ENCODE peak calls at places on chromosomes 12 and 14, in six cellular contexts. W is Caco-2, L is colonic mucosa, E is prostate gland, H is osteoblast, Y is heart left ventricle. A is an unnamed sample. For H3K4me1, the result is how much of the 10 kb centered on the place peaks cover.

GRCh38 chr12:55745361-55746146 is 2.6 kb downstream of the GDF11 start:
- DNase-seq in H (peak), E (no peak), L (no peak), Y (peak), W (no peak), A (peak)

GRCh38 chr14:106459971-106460730 is 933.8 kb downstream of the TMEM121 start:
- DNase-seq in H (no peak), E (no peak), L (no peak), Y (peak), W (peak), A (no peak)

GRCh38 chr14:64210211-64210610 is 84.0 kb downstream of the ESR2 start:
- DNase-seq in H (no peak), E (no peak), L (no peak), Y (no peak), W (no peak), A (no peak)

GRCh38 chr12:19546027-19546426 is 106.7 kb downstream of the AEBP2 start:
- DNase-seq in E (peak), H (no peak), L (no peak), W (no peak), Y (no peak), A (no peak)

GRCh38 chr14:68873379-68873778 is 80.5 kb upstream of the ZFP36L1 start:
- DNase-seq in L (no peak), W (no peak), H (no peak), E (no peak), Y (no peak), A (no peak)

GRCh38 chr14:69819607-69820006 is 22.6 kb upstream of the SLC10A1 start:
- DNase-seq in E (no peak), W (no peak), Y (no peak), H (no peak), L (no peak), A (no peak)

GRCh38 chr12:107332726-107333125 is 239.4 kb upstream of the CRY1 start:
- DNase-seq in E (no peak), Y (no peak), L (no peak), H (no peak), W (no peak), A (no peak)

GRCh38 chr12:56206373-56207166 is 15.2 kb downstream of the RNF41 start:
- DNase-seq in H (peak), Y (peak), W (peak), E (peak), L (peak), A (peak)

GRCh38 chr14:67018720-67019119 is 170.5 kb upstream of the GARIN2 start:
- DNase-seq in L (no peak), Y (no peak), E (no peak), H (no peak), W (no peak), A (no peak)

GRCh38 chr14:92937229-92937937 is 14.4 kb downstream of the CHGA start:
- DNase-seq in L (peak), W (no peak), Y (no peak), H (no peak), E (no peak), A (no peak)

GRCh38 chr12:71602745-71603577 is 60.7 kb downstream of the ZFC3H1 start:
- DNase-seq in W (no peak), E (no peak), H (no peak), L (no peak), Y (no peak), A (no peak)

GRCh38 chr12:3293013-3293412 is 198.0 kb upstream of the PRMT8 start:
- DNase-seq in W (no peak), E (no peak), L (no peak), H (peak), Y (no peak), A (no peak)

GRCh38 chr12:56104815-56105476 is 587 bp downstream of the PA2G4 start:
- DNase-seq in W (no peak), H (no peak), L (no peak), Y (no peak), E (no peak), A (peak)

GRCh38 chr12:1740161-1740948 is 49.5 kb downstream of the ADIPOR2 start:
- DNase-seq in Y (no peak), W (no peak), E (no peak), H (no peak), L (no peak), A (no peak)

GRCh38 chr12:18749381-18749957 is 11.6 kb downstream of the CAPZA3 start:
- DNase-seq in E (no peak), Y (no peak), H (no peak), L (no peak), W (no peak), A (no peak)

GRCh38 chr12:6450869-6451347 is 934 bp upstream of the TAPBPL start:
- DNase-seq in W (peak), H (peak), Y (no peak), E (no peak), L (peak), A (no peak)

GRCh38 chr14:70624972-70625371 is 16.7 kb upstream of the TTC9 start:
- DNase-seq in H (no peak), W (no peak), Y (no peak), L (no peak), E (no peak), A (no peak)

GRCh38 chr14:32109676-32110075 is 32.6 kb downstream of the ARHGAP5 start:
- DNase-seq in E (no peak), L (no peak), Y (no peak), W (no peak), H (peak), A (no peak)

GRCh38 chr14:78904094-78904493 is 733.9 kb downstream of the NRXN3 start:
- DNase-seq in W (no peak), H (no peak), E (no peak), L (no peak), Y (no peak), A (no peak)

GRCh38 chr12:117125275-117125613 is 26.0 kb upstream of the TESC start:
- DNase-seq in H (no peak), L (no peak), Y (no peak), E (no peak), W (no peak), A (no peak)

GRCh38 chr12:18158774-18159557 is 69.0 kb upstream of the RERGL start:
- DNase-seq in L (peak), H (no peak), W (no peak), Y (no peak), E (no peak), A (no peak)

GRCh38 chr12:64663019-64663418 is 52.7 kb downstream of the RASSF3 start:
- DNase-seq in H (no peak), Y (no peak), E (no peak), W (no peak), L (no peak), A (no peak)

GRCh38 chr12:20314325-20314724 is 54.0 kb upstream of the PDE3A start:
- DNase-seq in H (peak), E (no peak), Y (no peak), L (no peak), W (no peak), A (no peak)

GRCh38 chr12:26268841-26269553 is 73.6 kb downstream of the SSPN start:
- DNase-seq in Y (no peak), E (no peak), H (no peak), L (no peak), W (no peak), A (no peak)

GRCh38 chr12:103779410-103780092 is 61.5 kb downstream of the NT5DC3 start:
- DNase-seq in Y (no peak), E (no peak), L (no peak), W (no peak), H (no peak), A (no peak)

GRCh38 chr12:55729592-55730446 is 1.0 kb upstream of the CD63 start:
- DNase-seq in W (peak), Y (peak), L (peak), E (peak), H (peak), A (peak)

GRCh38 chr12:120529641-120530314 is 820 bp upstream of the COQ5 start:
- DNase-seq in E (peak), Y (no peak), H (no peak), L (peak), W (peak), A (no peak)

GRCh38 chr14:29584992-29585391 is 342.7 kb downstream of the PRKD1 start:
- DNase-seq in W (peak), L (no peak), Y (peak), H (peak), E (peak), A (peak)

GRCh38 chr12:15962760-15963159 is 51.6 kb downstream of the DERA start:
- DNase-seq in W (no peak), L (no peak), Y (no peak), E (no peak), H (no peak), A (no peak)

GRCh38 chr12:108326254-108326750 is 12.8 kb downstream of the CMKLR1 start:
- DNase-seq in E (no peak), L (no peak), W (no peak), Y (no peak), H (no peak), A (no peak)

GRCh38 chr12:117214797-117215196 is 24.5 kb upstream of the FBXO21 start:
- DNase-seq in Y (no peak), E (no peak), W (no peak), H (no peak), L (no peak), A (no peak)

GRCh38 chr12:113912761-113913295 is 53.3 kb downstream of the RBM19 start:
- DNase-seq in Y (peak), H (peak), W (peak), E (peak), L (peak), A (peak)

GRCh38 chr12:93322784-93323183 is 54.9 kb upstream of the NUDT4 start:
- DNase-seq in L (peak), H (peak), E (no peak), W (no peak), Y (no peak), A (no peak)

GRCh38 chr14:31572955-31573354 is 11.8 kb downstream of the NUBPL start:
- DNase-seq in H (no peak), W (no peak), L (no peak), Y (no peak), E (no peak), A (no peak)

GRCh38 chr12:80580254-80580653 is 127.2 kb upstream of the MYF6 start:
- DNase-seq in H (peak), Y (no peak), E (no peak), W (no peak), L (no peak), A (no peak)

GRCh38 chr12:67419810-67420209 is 150.7 kb downstream of the CAND1 start:
- DNase-seq in Y (no peak), H (no peak), L (no peak), E (no peak), W (no peak), A (no peak)

GRCh38 chr14:80055912-80056801 is 155.1 kb downstream of the DIO2 start:
- DNase-seq in L (peak), H (no peak), E (peak), W (peak), Y (no peak), A (peak)

GRCh38 chr14:75484711-75485429 is 37.4 kb upstream of the BATF start:
- DNase-seq in E (no peak), W (peak), Y (no peak), L (no peak), H (no peak), A (no peak)

GRCh38 chr12:53643232-53643992 is 17.2 kb upstream of the ATF7 start:
- DNase-seq in H (no peak), E (no peak), W (no peak), Y (no peak), L (no peak), A (no peak)

GRCh38 chr12:29168000-29168399 is 18.9 kb downstream of the FAR2 start:
- DNase-seq in E (no peak), W (peak), L (peak), H (no peak), Y (no peak), A (no peak)

GRCh38 chr14:38079268-38079667 is 128.4 kb upstream of the SSTR1 start:
- DNase-seq in H (no peak), E (no peak), Y (no peak), L (no peak), W (no peak), A (no peak)
- H3K4me1 ChIP-seq in H (under half), E (under half), Y (under half), L (under half), W (under half), A (under half)

GRCh38 chr14:61337893-61338292 is 16.5 kb downstream of the PRKCH start:
- DNase-seq in L (no peak), W (no peak), Y (no peak), H (no peak), E (no peak), A (no peak)

GRCh38 chr14:61338457-61338856 is 17.1 kb downstream of the PRKCH start:
- DNase-seq in H (no peak), Y (no peak), E (no peak), W (no peak), L (no peak), A (no peak)

GRCh38 chr14:61334197-61334701 is 12.9 kb downstream of the PRKCH start:
- DNase-seq in H (no peak), E (no peak), Y (no peak), L (no peak), W (no peak), A (no peak)

GRCh38 chr14:61335049-61335448 is 13.7 kb downstream of the PRKCH start:
- DNase-seq in W (no peak), E (no peak), L (no peak), Y (no peak), H (no peak), A (no peak)

GRCh38 chr14:61335876-61336275 is 14.5 kb downstream of the PRKCH start:
- DNase-seq in W (no peak), H (peak), E (no peak), L (no peak), Y (no peak), A (no peak)
- H3K4me1 ChIP-seq in W (under half), H (under half), E (under half), L (under half), Y (under half), A (under half)

GRCh38 chr14:89719371-89720075 is 235.0 kb downstream of the EFCAB11 start:
- DNase-seq in E (no peak), W (no peak), H (peak), Y (no peak), L (no peak), A (no peak)
- H3K4me1 ChIP-seq in E (under half), W (under half), H (under half), Y (under half), L (under half), A (under half)

GRCh38 chr12:109952160-109952858 is 43.9 kb downstream of the GIT2 start:
- DNase-seq in L (no peak), W (no peak), E (no peak), Y (no peak), H (peak), A (no peak)

GRCh38 chr12:109949089-109949488 is 47.1 kb downstream of the GIT2 start:
- DNase-seq in H (peak), Y (no peak), L (peak), W (no peak), E (no peak), A (no peak)

GRCh38 chr12:109951136-109951535 is 45.0 kb downstream of the GIT2 start:
- DNase-seq in L (no peak), W (no peak), Y (no peak), E (no peak), H (peak), A (no peak)

GRCh38 chr12:109951751-109952150 is 44.4 kb downstream of the GIT2 start:
- DNase-seq in W (no peak), E (no peak), L (no peak), H (peak), Y (peak), A (peak)

DNA sequence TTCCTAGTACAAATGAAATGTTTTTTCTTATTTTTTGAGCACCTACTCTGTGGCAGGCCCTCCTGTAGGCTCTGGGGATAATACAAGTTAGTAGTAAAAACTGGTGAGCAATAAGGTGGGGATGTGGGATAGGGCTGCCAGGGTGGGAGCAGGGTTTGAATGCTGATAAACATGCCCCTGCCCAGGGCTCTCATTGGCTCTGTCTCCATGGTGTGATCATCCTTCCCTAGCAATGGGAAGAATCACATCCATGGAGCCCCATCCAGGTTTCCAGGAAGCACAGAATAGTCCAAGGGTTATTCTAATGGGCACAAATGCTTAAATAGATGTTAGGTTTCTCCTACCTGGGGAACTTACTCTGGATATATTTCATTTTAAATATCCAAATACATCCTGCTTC is 45.5 kb downstream of the GIT2 start:
- DNase-seq in E (no peak), L (no peak), H (no peak), W (no peak), Y (no peak), A (no peak)
- H3K4me1 ChIP-seq in E (under half), L (under half), H (half or more), W (under half), Y (half or more), A (under half)

GRCh38 chr12:52189376-52190174 is 2.2 kb downstream of the KRT80 start:
- DNase-seq in Y (no peak), H (peak), E (no peak), L (no peak), W (no peak), A (no peak)

GRCh38 chr12:52188658-52189057 is 3.2 kb downstream of the KRT80 start:
- DNase-seq in E (no peak), Y (no peak), W (no peak), L (no peak), H (no peak), A (peak)

GRCh38 chr12:52187206-52187605 is 4.6 kb downstream of the KRT80 start:
- DNase-seq in Y (no peak), L (no peak), W (no peak), E (no peak), H (peak), A (no peak)

GRCh38 chr12:52186135-52186840 is 5.5 kb downstream of the KRT80 start:
- DNase-seq in H (peak), E (no peak), W (no peak), Y (no peak), L (no peak), A (no peak)

DNA sequence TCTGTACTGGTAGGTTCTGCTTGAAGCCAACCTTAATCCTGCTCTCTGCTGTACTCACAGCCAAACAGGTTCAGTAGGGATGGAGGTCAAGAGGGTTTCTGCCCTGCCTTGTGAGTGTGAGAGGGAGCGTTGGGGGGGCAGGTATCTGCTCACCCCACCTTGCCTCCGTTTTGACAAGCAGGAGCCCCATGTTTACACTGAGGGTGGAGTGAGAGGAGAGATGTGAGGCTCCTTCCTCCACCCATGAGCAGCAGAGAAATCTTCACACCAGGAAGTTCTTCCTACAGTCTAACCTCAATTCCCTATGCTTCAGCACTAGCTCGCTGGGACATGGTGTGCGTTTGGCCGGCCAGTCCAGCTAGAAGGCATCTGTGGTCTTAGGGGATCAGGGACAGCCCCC is 4.2 kb downstream of the KRT80 start:
- DNase-seq in H (peak), E (no peak), L (no peak), Y (no peak), W (no peak), A (peak)
- H3K4me1 ChIP-seq in H (half or more), E (under half), L (under half), Y (under half), W (under half), A (under half)